ENCODE peak calls at places on chromosome 4, in four cellular contexts. E, T, A and F are unnamed samples.

GRCh38 chr4:158624889-158625478 is 46.7 kb downstream of the C4orf46 start:
- DNase-seq in E (peak; percentile 71), T (no peak), A (peak; percentile 58), F (no peak)

GRCh38 chr4:26912810-26913209 is 52.2 kb downstream of the STIM2 start:
- DNase-seq in E (no peak), T (no peak), A (no peak), F (peak; percentile 51)

GRCh38 chr4:26252349-26252748 is 68.5 kb upstream of the RBPJ start:
- DNase-seq in E (no peak), T (no peak), A (peak; percentile 41), F (no peak)

GRCh38 chr4:92071587-92071986 is 232.2 kb upstream of the GRID2 start:
- DNase-seq in E (no peak), T (no peak), A (no peak), F (no peak)

GRCh38 chr4:42357325-42357724 is 40.0 kb upstream of the SHISA3 start:
- DNase-seq in E (no peak), T (no peak), A (no peak), F (peak; percentile 32)

GRCh38 chr4:185839204-185839712 is 27.3 kb upstream of the SORBS2 start:
- DNase-seq in E (peak; percentile 95), T (peak; percentile 79), A (peak; percentile 54), F (peak; percentile 90)

GRCh38 chr4:69503558-69503957 is 7.9 kb upstream of the UGT2B4 start:
- DNase-seq in E (no peak), T (no peak), A (no peak), F (no peak)

GRCh38 chr4:23890369-23891063 is 669 bp upstream of the PPARGC1A start:
- DNase-seq in E (no peak), T (no peak), A (no peak), F (no peak)

GRCh38 chr4:184644553-184645307 is 4.5 kb downstream of the CASP3 start:
- DNase-seq in E (no peak), T (no peak), A (no peak), F (no peak)

GRCh38 chr4:76377922-76378321 is 43.0 kb downstream of the CCDC158 start:
- DNase-seq in E (peak; percentile 33), T (no peak), A (peak; percentile 39), F (no peak)

GRCh38 chr4:10706236-10706635 is 21.7 kb upstream of the CLNK start:
- DNase-seq in E (peak; percentile 12), T (no peak), A (no peak), F (no peak)

GRCh38 chr4:8342651-8343050 is 73.1 kb downstream of the HTRA3 start:
- DNase-seq in E (no peak), T (no peak), A (no peak), F (no peak)

GRCh38 chr4:138567696-138568095 is 325.5 kb upstream of the SLC7A11 start:
- DNase-seq in E (no peak), T (peak; percentile 40), A (no peak), F (no peak)

GRCh38 chr4:25788839-25789238 is 73.9 kb downstream of the SEL1L3 start:
- DNase-seq in E (peak; percentile 54), T (no peak), A (no peak), F (no peak)

GRCh38 chr4:98055800-98056501 is 87.3 kb downstream of the STPG2 start:
- DNase-seq in E (peak; percentile 6), T (no peak), A (no peak), F (no peak)

GRCh38 chr4:98341309-98341708 is 80.1 kb downstream of the RAP1GDS1 start:
- DNase-seq in E (no peak), T (no peak), A (no peak), F (no peak)

GRCh38 chr4:69321153-69321729 is 41.0 kb downstream of the UGT2B28 start:
- DNase-seq in E (peak; percentile 46), T (no peak), A (no peak), F (peak; percentile 54)

GRCh38 chr4:1614502-1614853 is 69.6 kb downstream of the FAM53A start:
- DNase-seq in E (no peak), T (no peak), A (no peak), F (no peak)

GRCh38 chr4:86050516-86050915 is 309.3 kb downstream of the MAPK10 start:
- DNase-seq in E (peak; percentile 78), T (no peak), A (no peak), F (no peak)

GRCh38 chr4:54234497-54235205 is 5.6 kb downstream of the PDGFRA start:
- DNase-seq in E (no peak), T (no peak), A (no peak), F (no peak)

GRCh38 chr4:11889099-11889498 is 460.4 kb upstream of the HS3ST1 start:
- DNase-seq in E (no peak), T (no peak), A (no peak), F (no peak)

GRCh38 chr4:47334597-47335185 is 128.8 kb downstream of the COMMD8 start:
- DNase-seq in E (peak; percentile 78), T (no peak), A (no peak), F (no peak)

GRCh38 chr4:184344435-184344834 is 126.8 kb upstream of the ENPP6 start:
- DNase-seq in E (no peak), T (no peak), A (no peak), F (no peak)

GRCh38 chr4:118353452-118353851 is 649 bp upstream of the PRSS12 start:
- DNase-seq in E (no peak), T (no peak), A (no peak), F (peak; percentile 38)

GRCh38 chr4:145861331-145862318 is 77.0 kb downstream of the ZNF827 start:
- DNase-seq in E (no peak), T (no peak), A (no peak), F (no peak)

GRCh38 chr4:61200195-61200990 is at the start of gene ADGRL3:
- DNase-seq in E (no peak), T (no peak), A (no peak), F (peak; percentile 67)

GRCh38 chr4:123651127-123651526 is 254.5 kb downstream of the SPRY1 start:
- DNase-seq in E (no peak), T (no peak), A (no peak), F (no peak)

GRCh38 chr4:172578712-172579111 is 589.9 kb upstream of the GALNT7 start:
- DNase-seq in E (no peak), T (no peak), A (no peak), F (no peak)

GRCh38 chr4:152535236-152535902 is 523 bp downstream of the FBXW7 start:
- DNase-seq in E (no peak), T (no peak), A (no peak), F (peak; percentile 87)

GRCh38 chr4:76831475-76832390 is 66.2 kb downstream of the SOWAHB start:
- DNase-seq in E (peak; percentile 65), T (no peak), A (no peak), F (no peak)

GRCh38 chr4:52091811-52092210 is 40.7 kb downstream of the SPATA18 start:
- DNase-seq in E (no peak), T (no peak), A (no peak), F (no peak)

GRCh38 chr4:72365981-72366380 is 203.0 kb downstream of the ADAMTS3 start:
- DNase-seq in E (no peak), T (no peak), A (no peak), F (no peak)

GRCh38 chr4:955931-956381 is 17.4 kb downstream of the DGKQ start:
- DNase-seq in E (no peak), T (no peak), A (no peak), F (peak; percentile 63)

GRCh38 chr4:8780596-8781368 is 90.9 kb downstream of the HMX1 start:
- DNase-seq in E (no peak), T (no peak), A (no peak), F (no peak)

GRCh38 chr4:114093221-114093715 is 113.8 kb upstream of the ARSJ start:
- DNase-seq in E (no peak), T (no peak), A (no peak), F (no peak)

GRCh38 chr4:2259036-2259540 is 2.8 kb downstream of the MXD4 start:
- DNase-seq in E (no peak), T (no peak), A (no peak), F (peak; percentile 71)

GRCh38 chr4:118849867-118850812 is 14.2 kb upstream of the SEC24D start:
- DNase-seq in E (peak; percentile 32), T (no peak), A (no peak), F (no peak)

GRCh38 chr4:38141808-38142500 is 181.8 kb downstream of the PTTG2 start:
- DNase-seq in E (peak; percentile 78), T (no peak), A (no peak), F (no peak)

GRCh38 chr4:174516794-174517193 is 5.5 kb downstream of the HPGD start:
- DNase-seq in E (no peak), T (no peak), A (no peak), F (no peak)

GRCh38 chr4:174516345-174516744 is 5.9 kb downstream of the HPGD start:
- DNase-seq in E (peak; percentile 70), T (no peak), A (no peak), F (no peak)

GRCh38 chr4:174517502-174517901 is 4.8 kb downstream of the HPGD start:
- DNase-seq in E (no peak), T (no peak), A (no peak), F (no peak)

GRCh38 chr4:174512745-174513144 is 9.5 kb downstream of the HPGD start:
- DNase-seq in E (no peak), T (no peak), A (no peak), F (no peak)
- TF ChIP-seq CTCF in E (no peak), T (no peak), A (no peak), F (no peak)

GRCh38 chr4:169286562-169287301 is 16.0 kb upstream of the SH3RF1 start:
- DNase-seq in E (peak; percentile 51), T (no peak), A (no peak), F (no peak)
- TF ChIP-seq CTCF in E (no peak), T (no peak), A (peak; percentile 46), F (no peak)

GRCh38 chr4:137180349-137180748 is 351.9 kb downstream of the PCDH18 start:
- DNase-seq in E (no peak), T (no peak), A (peak; percentile 1), F (no peak)
- TF ChIP-seq CTCF in E (no peak), T (no peak), A (peak; percentile 18), F (no peak)

GRCh38 chr4:80489798-80490197 is 154.3 kb downstream of the CFAP299 start:
- DNase-seq in E (no peak), T (no peak), A (no peak), F (no peak)
- TF ChIP-seq CTCF in E (no peak), T (no peak), A (no peak), F (no peak)

GRCh38 chr4:134905061-134905460 is 703.5 kb upstream of the PABPC4L start:
- DNase-seq in E (no peak), T (no peak), A (no peak), F (no peak)
- TF ChIP-seq CTCF in E (no peak), T (no peak), A (peak; percentile 10), F (no peak)

GRCh38 chr4:133584714-133585113 is 435.6 kb downstream of the PCDH10 start:
- DNase-seq in E (no peak), T (no peak), A (no peak), F (no peak)
- TF ChIP-seq CTCF in E (no peak), T (no peak), A (peak; percentile 28), F (no peak)

GRCh38 chr4:175421506-175421905 is 390.6 kb downstream of the GPM6A start:
- DNase-seq in E (peak; percentile 48), T (no peak), A (no peak), F (no peak)
- TF ChIP-seq CTCF in E (no peak), T (no peak), A (no peak), F (no peak)